ENCODE peak calls at places on chromosomes 13 and 19, in seven cellular contexts. C, O, Q, W, I, D and T are unnamed samples.
A peak's percentile ranks its signal among the peaks of the same experiment; 100 is the strongest.

GRCh38 chr13:99197257-99197651 is 3.4 kb upstream of the UBAC2 start:
- DNase-seq in W (no peak), I (no peak), O (no peak), C (no peak), D (peak; percentile 45), Q (no peak), T (no peak)

GRCh38 chr19:40178756-40179155 is 12.5 kb upstream of the MAP3K10 start:
- DNase-seq in I (no peak), O (no peak), W (no peak), Q (no peak), D (peak; percentile 96), C (no peak), T (no peak)

GRCh38 chr13:52725302-52725701 is 14.3 kb downstream of the CNMD start:
- DNase-seq in O (no peak), D (no peak), W (no peak), I (no peak), Q (no peak), C (no peak), T (no peak)

GRCh38 chr13:49563513-49563912 is 21.8 kb downstream of the RCBTB1 start:
- DNase-seq in D (peak; percentile 68), C (no peak), Q (no peak), O (no peak), W (no peak), I (peak; percentile 24), T (peak; percentile 28)

GRCh38 chr19:16067205-16067938 is 8.9 kb upstream of the TPM4 start:
- DNase-seq in W (no peak), D (no peak), Q (no peak), O (no peak), I (no peak), C (no peak), T (peak; percentile 87)

GRCh38 chr13:27200413-27201066 is 28.9 kb upstream of the USP12 start:
- DNase-seq in C (no peak), O (no peak), Q (no peak), I (no peak), W (no peak), D (no peak), T (no peak)

GRCh38 chr19:4267901-4268815 is 10.9 kb upstream of the SHD start:
- DNase-seq in O (no peak), W (no peak), D (no peak), C (no peak), I (no peak), Q (no peak), T (no peak)

GRCh38 chr13:106407338-106407737 is 128.1 kb downstream of the EFNB2 start:
- DNase-seq in O (no peak), Q (no peak), W (no peak), D (no peak), C (no peak), I (no peak), T (no peak)

GRCh38 chr13:54029226-54029625 is 1000.6 kb downstream of the OLFM4 start:
- DNase-seq in Q (peak; percentile 13), I (peak; percentile 54), W (peak; percentile 2), O (no peak), D (peak; percentile 42), C (peak; percentile 85), T (no peak)

GRCh38 chr13:24985102-24985501 is 110.8 kb upstream of the PABPC3 start:
- DNase-seq in D (no peak), W (no peak), Q (no peak), I (no peak), O (peak; percentile 65), C (peak; percentile 85), T (no peak)

GRCh38 chr13:26377038-26377437 is 123.1 kb downstream of the CDK8 start:
- DNase-seq in O (peak; percentile 52), D (peak; percentile 48), Q (peak; percentile 7), C (peak; percentile 80), W (peak; percentile 8), I (peak; percentile 32), T (peak; percentile 3)

GRCh38 chr13:46478641-46479040 is 74.3 kb upstream of the LRCH1 start:
- DNase-seq in Q (no peak), W (no peak), C (no peak), O (no peak), I (no peak), D (peak; percentile 23), T (no peak)

GRCh38 chr19:44685877-44686276 is 13.1 kb upstream of the CEACAM16 start:
- DNase-seq in O (no peak), D (no peak), Q (no peak), W (no peak), I (peak; percentile 72), C (no peak), T (peak; percentile 74)

GRCh38 chr19:47231215-47232054 is 436 bp upstream of the BBC3 start:
- DNase-seq in D (peak; percentile 50), W (peak; percentile 75), I (peak; percentile 95), C (peak; percentile 74), O (peak; percentile 93), Q (no peak), T (peak; percentile 90)

GRCh38 chr13:44768775-44769578 is 192.8 kb upstream of the TSC22D1 start:
- DNase-seq in I (no peak), C (no peak), Q (no peak), W (no peak), O (no peak), D (peak; percentile 75), T (peak; percentile 46)

GRCh38 chr19:46211201-46211881 is 18.2 kb upstream of the IGFL1 start:
- DNase-seq in O (peak; percentile 91), Q (peak; percentile 68), W (no peak), D (peak; percentile 96), C (peak; percentile 98), I (peak; percentile 12), T (no peak)

GRCh38 chr13:113732961-113733950 is 25.8 kb upstream of the TMEM255B start:
- DNase-seq in O (no peak), W (no peak), D (no peak), I (no peak), Q (no peak), C (no peak), T (no peak)

GRCh38 chr13:39149896-39150295 is 111.6 kb downstream of the NHLRC3 start:
- DNase-seq in O (no peak), I (no peak), C (no peak), W (no peak), D (no peak), Q (no peak), T (no peak)

GRCh38 chr19:39070888-39071287 is 13.3 kb upstream of the ACP7 start:
- DNase-seq in I (peak; percentile 16), Q (no peak), O (no peak), C (peak; percentile 25), D (no peak), W (no peak), T (peak; percentile 32)

GRCh38 chr13:101700598-101700997 is 248.1 kb downstream of the ITGBL1 start:
- DNase-seq in Q (no peak), D (no peak), O (no peak), I (no peak), W (no peak), C (no peak), T (no peak)

GRCh38 chr19:12265921-12266704 is 28.6 kb downstream of the ZNF44 start:
- DNase-seq in C (no peak), I (no peak), O (no peak), Q (no peak), W (no peak), D (no peak), T (no peak)

GRCh38 chr19:12260236-12260635 is 34.4 kb downstream of the ZNF44 start:
- DNase-seq in O (no peak), C (no peak), W (no peak), I (no peak), Q (no peak), D (no peak), T (no peak)

GRCh38 chr19:12260861-12261260 is 33.8 kb downstream of the ZNF44 start:
- DNase-seq in I (no peak), C (no peak), W (no peak), O (no peak), D (no peak), Q (no peak), T (no peak)

DNA sequence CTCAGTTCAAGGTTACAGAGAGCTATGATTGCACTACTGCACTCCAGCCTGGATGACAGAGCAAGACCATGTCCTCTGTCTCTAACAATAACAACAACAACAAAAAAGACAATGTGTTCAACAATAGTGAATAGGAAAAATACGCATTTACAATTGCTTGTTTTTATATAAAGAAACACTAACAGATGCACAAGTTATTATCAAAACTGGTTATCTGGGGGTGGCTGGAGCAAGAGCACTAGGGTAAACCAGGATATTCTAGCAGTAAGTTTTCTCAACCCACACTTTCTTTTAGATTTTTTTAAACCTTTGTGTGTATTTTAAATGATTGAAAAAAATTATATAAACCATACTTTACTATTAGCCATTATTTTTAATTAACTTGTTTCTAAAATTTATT is 33.1 kb downstream of the ZNF44 start:
- DNase-seq in I (no peak), Q (no peak), W (no peak), D (no peak), C (no peak), O (no peak), T (no peak)
- H2BK120ac ChIP-seq in I (no peak overlapping the region), Q (no peak overlapping the region), W (no peak overlapping the region), D (no peak overlapping the region), C (no peak overlapping the region), O (no peak overlapping the region), T (no peak overlapping the region)

GRCh38 chr13:51105046-51105445 is 6.0 kb downstream of the C13orf42 start:
- DNase-seq in D (no peak), Q (no peak), O (no peak), W (no peak), C (peak; percentile 26), I (no peak), T (no peak)

GRCh38 chr13:51096131-51096530 is 14.9 kb downstream of the C13orf42 start:
- DNase-seq in I (no peak), C (peak; percentile 78), D (no peak), W (no peak), O (no peak), Q (no peak), T (no peak)

GRCh38 chr13:51097353-51098043 is 13.6 kb downstream of the C13orf42 start:
- DNase-seq in W (no peak), O (no peak), I (no peak), D (no peak), C (peak; percentile 55), Q (no peak), T (no peak)

DNA sequence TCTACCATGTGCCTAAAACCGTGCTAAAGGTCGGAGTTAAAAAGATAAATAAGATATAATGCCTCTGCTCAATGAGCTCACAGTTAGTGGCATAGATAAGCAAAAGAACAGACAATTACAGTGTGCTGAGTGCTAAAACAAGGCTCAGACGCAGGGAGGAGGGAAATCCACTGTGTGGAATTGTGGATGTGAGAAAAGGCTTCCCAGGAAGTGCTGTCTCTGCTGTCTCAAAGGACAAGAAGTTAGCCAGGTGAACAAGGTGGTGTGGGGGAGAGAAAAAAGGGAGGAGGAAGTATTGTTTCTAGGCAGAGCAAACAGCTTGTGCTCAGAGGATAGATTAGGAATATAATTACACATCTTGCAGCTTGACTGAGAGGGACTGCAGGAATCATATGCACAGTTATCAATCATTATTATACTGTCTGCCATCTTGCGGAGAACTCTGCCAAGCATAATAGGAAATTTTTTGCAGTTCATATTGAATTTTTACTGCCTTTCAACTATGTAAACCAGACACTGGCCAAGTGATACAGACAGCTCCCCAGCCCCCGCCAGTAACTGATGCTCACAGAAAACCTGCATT is 9.3 kb downstream of the C13orf42 start:
- DNase-seq in W (no peak), Q (no peak), O (no peak), D (no peak), C (peak; percentile 86), I (no peak), T (no peak)
- H2BK120ac ChIP-seq in W (no peak overlapping the region), Q (no peak overlapping the region), O (no peak overlapping the region), D (no peak overlapping the region), C (no peak overlapping the region), I (no peak overlapping the region), T (no peak overlapping the region)

GRCh38 chr13:41364043-41364442 is 53.0 kb downstream of the NAA16 start:
- DNase-seq in Q (no peak), I (no peak), O (no peak), C (no peak), W (no peak), D (no peak), T (no peak)
- H2BK120ac ChIP-seq in Q (no peak overlapping the region), I (no peak overlapping the region), O (no peak overlapping the region), C (no peak overlapping the region), W (no peak overlapping the region), D (no peak overlapping the region), T (no peak overlapping the region)

GRCh38 chr19:1970806-1971502 is 30.0 kb downstream of the CSNK1G2 start:
- DNase-seq in W (no peak), C (no peak), Q (no peak), D (no peak), O (no peak), I (no peak), T (no peak)
- H2BK120ac ChIP-seq in W (no peak overlapping the region), C (no peak overlapping the region), Q (no peak overlapping the region), D (no peak overlapping the region), O (no peak overlapping the region), I (no peak overlapping the region), T (no peak overlapping the region)